ENCODE peak calls at places on chromosomes 12 and 14, in four cellular contexts. H is fibroblast of mammary gland, Y is ovary, V is fibroblast of the aortic adventitia. U is an unnamed sample.

GRCh38 chr12:97960741-97961608 is 498.4 kb downstream of the RMST start:
- DNase-seq in H (peak), Y (no peak), V (no peak), U (peak)

GRCh38 chr12:109814600-109814999 is 18.6 kb downstream of the TRPV4 start:
- DNase-seq in H (no peak), Y (no peak), V (no peak), U (no peak)

GRCh38 chr12:108304633-108305032 is 34.5 kb downstream of the CMKLR1 start:
- DNase-seq in H (no peak), Y (no peak), V (no peak), U (no peak)

GRCh38 chr12:52249041-52249461 is 16.0 kb downstream of the KRT7 start:
- DNase-seq in H (no peak), Y (no peak), V (peak), U (peak)

GRCh38 chr12:49357099-49357678 is 10.1 kb upstream of the SPATS2 start:
- DNase-seq in H (peak), Y (no peak), V (peak), U (peak)

GRCh38 chr14:103551338-103551762 is 11.1 kb downstream of the BAG5 start:
- DNase-seq in H (peak), Y (peak), V (no peak), U (no peak)

GRCh38 chr14:96424104-96424989 is 32.4 kb downstream of the AK7 start:
- DNase-seq in H (peak), Y (no peak), V (peak), U (peak)

GRCh38 chr12:105433804-105434203 is 103.3 kb downstream of the C12orf75 start:
- DNase-seq in H (peak), Y (no peak), V (peak), U (peak)

GRCh38 chr14:50882932-50883826 is 11.3 kb downstream of the ABHD12B start:
- DNase-seq in H (no peak), Y (no peak), V (no peak), U (no peak)

GRCh38 chr12:1605129-1606020 is 11.0 kb upstream of the FBXL14 start:
- DNase-seq in H (peak), Y (peak), V (peak), U (peak)

GRCh38 chr14:71130491-71131179 is 223.4 kb downstream of the PCNX1 start:
- DNase-seq in H (peak), Y (no peak), V (peak), U (peak)

GRCh38 chr14:61197416-61197815 is 83.7 kb downstream of the TMEM30B start:
- DNase-seq in H (no peak), Y (no peak), V (no peak), U (no peak)

GRCh38 chr12:50055831-50056628 is 1.4 kb upstream of the ASIC1 start:
- DNase-seq in H (peak), Y (peak), V (peak), U (peak)

GRCh38 chr14:103520657-103521437 is 1.8 kb downstream of the CKB start:
- DNase-seq in H (peak), Y (peak), V (peak), U (peak)

GRCh38 chr12:2402180-2402579 is 349.4 kb downstream of the CACNA1C start:
- DNase-seq in H (no peak), Y (no peak), V (peak), U (no peak)

GRCh38 chr12:93373847-93374723 is 3.6 kb upstream of the NUDT4 start:
- DNase-seq in H (no peak), Y (no peak), V (no peak), U (no peak)

GRCh38 chr14:25537846-25538455 is 488.0 kb upstream of the STXBP6 start:
- DNase-seq in H (peak), Y (no peak), V (no peak), U (no peak)
- TF ChIP-seq CTCF in H (peak), Y (no peak), V (no peak), U (no peak)

GRCh38 chr12:6469092-6469491 is 1.4 kb downstream of the VAMP1 start:
- DNase-seq in H (no peak), Y (no peak), V (no peak), U (no peak)
- H3K4me3 ChIP-seq in H (peak), Y (no peak), V (peak), U (no peak)

DNA sequence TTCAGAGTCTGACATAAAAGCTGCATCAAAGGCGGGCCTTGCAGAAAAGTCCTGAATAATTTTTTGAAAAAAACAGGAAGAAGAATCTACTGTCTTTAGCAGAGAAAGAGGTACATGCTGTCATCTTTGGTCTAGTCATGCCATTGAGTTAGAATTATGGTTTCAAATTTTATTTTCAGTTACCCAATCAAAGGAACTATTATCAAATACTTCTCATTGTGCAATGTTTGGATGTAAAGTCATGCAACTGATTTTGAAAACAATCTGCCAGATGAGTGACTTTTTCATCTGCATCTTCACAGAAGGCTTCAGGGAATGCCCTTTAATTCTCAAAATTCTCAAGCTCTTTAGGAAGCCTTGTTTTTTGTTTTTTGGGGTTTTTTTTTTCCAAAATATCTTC is 803.6 kb downstream of the FLRT2 start:
- DNase-seq in H (no peak), Y (no peak), V (no peak), U (no peak)
- TF ChIP-seq CTCF in H (no peak), Y (no peak), V (no peak), U (no peak)

DNA sequence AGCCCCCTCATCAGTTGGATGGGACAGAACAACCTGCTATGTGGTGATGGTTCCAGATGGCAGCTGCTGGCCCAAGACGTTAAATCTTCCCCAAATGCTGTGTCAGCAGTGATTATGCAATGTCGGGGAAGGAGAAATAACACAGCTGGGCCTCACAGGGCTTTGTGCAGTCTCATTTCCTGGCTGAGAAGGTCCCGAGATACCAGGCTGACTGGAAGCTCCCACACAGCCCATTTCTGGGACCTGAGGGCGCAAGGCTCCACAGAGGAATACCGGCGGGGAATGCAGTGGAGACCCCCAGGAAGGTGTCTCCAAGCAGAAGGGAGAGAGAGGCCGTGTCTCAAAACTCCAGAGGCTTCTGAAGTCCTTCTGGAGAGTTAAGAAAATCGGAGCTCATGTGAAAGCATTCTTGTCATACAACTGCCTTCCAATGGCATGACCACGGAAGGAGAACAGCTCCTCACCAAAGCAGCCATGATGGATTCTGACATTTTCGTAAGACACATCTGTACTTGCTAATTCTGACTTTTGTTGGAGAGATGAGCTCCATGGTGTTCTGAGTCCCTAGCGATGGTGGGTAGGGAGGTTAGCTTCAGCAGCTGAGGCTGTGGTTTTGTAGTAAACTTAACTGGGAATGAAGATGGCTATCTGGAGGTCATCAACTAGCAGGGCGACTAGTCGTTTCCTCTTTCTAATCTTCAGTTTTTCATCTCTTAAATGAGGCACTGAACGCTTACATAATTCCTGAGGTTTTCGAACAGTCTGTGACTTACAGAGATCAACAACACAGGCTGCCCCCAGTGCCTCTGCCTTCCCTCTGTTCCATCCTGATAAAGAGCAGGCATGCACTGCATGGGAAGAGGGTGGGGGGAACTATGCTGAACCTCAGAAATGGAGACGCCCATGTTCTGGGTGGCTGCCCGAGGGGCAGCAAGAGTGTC is 28.4 kb upstream of the DICER1 start:
- DNase-seq in H (peak), Y (no peak), V (peak), U (peak)
- H3K4me3 ChIP-seq in H (no peak), Y (no peak), V (no peak), U (no peak)

GRCh38 chr12:130571089-130571488 is 145.0 kb downstream of the RIMBP2 start:
- DNase-seq in H (no peak), Y (no peak), V (no peak), U (no peak)
- TF ChIP-seq CTCF in H (no peak), Y (no peak), V (no peak), U (no peak)

GRCh38 chr14:69652942-69653680 is 41.7 kb downstream of the SUSD6 start:
- DNase-seq in H (no peak), Y (no peak), V (no peak), U (no peak)
- H3K4me3 ChIP-seq in H (no peak), Y (no peak), V (no peak), U (no peak)

GRCh38 chr12:129186952-129187351 is 333.7 kb downstream of the GLT1D1 start:
- DNase-seq in H (no peak), Y (no peak), V (no peak), U (no peak)

GRCh38 chr12:129193263-129193871 is 340.1 kb downstream of the GLT1D1 start:
- DNase-seq in H (peak), Y (no peak), V (no peak), U (no peak)

GRCh38 chr12:129195081-129195480 is 341.8 kb downstream of the GLT1D1 start:
- DNase-seq in H (no peak), Y (no peak), V (no peak), U (no peak)

GRCh38 chr12:129185855-129186254 is 332.6 kb downstream of the GLT1D1 start:
- DNase-seq in H (no peak), Y (no peak), V (no peak), U (no peak)

DNA sequence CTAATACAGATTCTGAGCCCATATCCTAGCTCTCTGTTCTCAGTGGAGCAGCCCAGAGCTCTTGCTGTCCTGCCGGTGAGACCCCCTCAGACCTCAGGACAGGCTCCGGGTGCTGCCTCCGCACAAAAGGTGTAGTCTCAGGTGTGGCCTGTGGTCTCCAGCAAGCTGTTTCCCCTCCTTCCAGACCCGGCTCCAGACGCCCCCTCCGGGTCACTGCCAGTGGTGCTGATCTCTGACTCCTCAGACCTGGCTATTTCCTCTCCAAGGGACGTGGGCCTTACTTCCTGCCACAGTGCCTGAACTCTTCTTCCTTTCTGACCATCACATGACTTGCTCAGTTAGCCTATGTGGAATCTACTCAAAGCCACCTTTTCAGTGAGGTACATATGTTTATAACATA is 337.5 kb downstream of the GLT1D1 start:
- DNase-seq in H (no peak), Y (no peak), V (no peak), U (no peak)
- TF ChIP-seq CTCF in H (no peak), Y (no peak), V (no peak), U (no peak)

GRCh38 chr14:21103165-21103709 is 2.4 kb downstream of the TMEM253 start:
- DNase-seq in H (no peak), Y (no peak), V (no peak), U (no peak)

GRCh38 chr14:21103710-21104447 is 3.0 kb downstream of the TMEM253 start:
- DNase-seq in H (peak), Y (peak), V (peak), U (peak)

GRCh38 chr14:21101802-21102413 is 1.0 kb downstream of the TMEM253 start:
- DNase-seq in H (no peak), Y (no peak), V (no peak), U (no peak)

GRCh38 chr14:21100931-21101330 is at the start of gene TMEM253:
- DNase-seq in H (no peak), Y (no peak), V (no peak), U (no peak)

GRCh38 chr14:21102472-21103164 is 1.8 kb downstream of the TMEM253 start:
- DNase-seq in H (no peak), Y (no peak), V (no peak), U (no peak)
- H3K4me3 ChIP-seq in H (peak), Y (no peak), V (peak), U (peak)

GRCh38 chr14:90523544-90523943 is 126.7 kb downstream of the CALM1 start:
- DNase-seq in H (peak), Y (no peak), V (peak), U (peak)

GRCh38 chr14:90522585-90523191 is 125.9 kb downstream of the CALM1 start:
- DNase-seq in H (peak), Y (peak), V (peak), U (no peak)

GRCh38 chr14:90521930-90522483 is 125.2 kb downstream of the CALM1 start:
- DNase-seq in H (no peak), Y (no peak), V (no peak), U (no peak)

GRCh38 chr14:90521121-90521929 is 124.5 kb downstream of the CALM1 start:
- DNase-seq in H (no peak), Y (peak), V (peak), U (peak)

DNA sequence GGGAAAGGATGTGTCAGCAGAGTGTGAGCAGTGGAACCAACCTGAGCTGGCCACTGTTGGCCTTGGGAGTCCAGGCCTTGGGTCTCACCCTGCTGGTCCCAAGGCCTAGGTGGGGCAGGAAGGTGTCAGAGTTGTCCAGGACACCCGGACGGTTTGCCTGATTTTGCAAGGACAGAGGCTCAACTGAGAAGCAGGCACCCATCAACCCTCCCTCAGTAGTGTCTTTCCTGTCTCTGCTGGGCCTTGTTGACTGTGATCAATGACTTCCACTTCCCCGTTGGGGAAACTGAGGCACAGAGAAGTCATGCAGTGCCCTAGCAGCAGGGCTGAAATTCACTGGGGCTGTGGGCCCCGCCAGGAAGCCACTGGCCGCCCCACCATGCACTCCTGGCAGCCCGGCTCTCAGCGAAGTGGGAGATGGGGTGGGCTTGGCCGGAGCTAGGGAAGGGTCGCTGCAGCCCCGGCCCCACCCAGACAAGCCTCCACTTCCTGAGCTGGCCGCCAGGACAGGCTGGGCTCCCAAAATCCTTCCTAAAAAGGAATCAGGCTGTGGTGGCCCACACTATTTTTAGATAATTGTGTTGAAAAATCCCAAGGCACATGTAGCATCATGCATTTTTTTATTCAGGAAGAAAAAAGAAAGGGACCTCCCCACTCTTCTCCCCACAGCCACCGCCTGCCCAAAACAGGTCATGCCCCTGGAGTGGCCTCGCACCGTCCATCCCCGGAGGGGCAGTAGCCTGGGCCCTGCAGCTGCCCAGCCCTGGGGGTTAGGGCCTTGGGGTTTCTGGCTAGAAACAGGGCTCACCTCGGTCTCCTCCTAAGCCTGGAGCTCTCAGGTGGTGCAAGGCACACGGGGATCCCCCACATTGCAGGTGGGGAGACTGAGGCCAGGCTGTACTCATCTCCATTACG is 127.4 kb downstream of the CALM1 start:
- DNase-seq in H (no peak), Y (no peak), V (no peak), U (no peak)
- TF ChIP-seq CTCF in H (no peak), Y (no peak), V (no peak), U (no peak)